ENCODE peak calls at places on chromosome 1, in nine cellular contexts. R is astrocyte; T is D341Med; O is type B pancreatic cell; X is cerebellar cortex; Q is fibroblast of lung; J is progenitor cell of endocrine pancreas; H is activated CD8-positive, alpha-beta memory T cell treated with anti-CD3 and anti-CD28 coated beads for 4 hours; E is nucleus accumbens. A is an unnamed sample.

GRCh38 chr1:246040200-246040890 is 466.7 kb downstream of the SMYD3 start:
- DNase-seq in Q (no peak), H (no peak), X (no peak), T (no peak), O (no peak), R (no peak), E (no peak), J (no peak), A (no peak)

GRCh38 chr1:163673756-163674155 is 352.0 kb downstream of the NUF2 start:
- DNase-seq in X (no peak), O (no peak), J (no peak), T (peak; percentile 53), R (peak; percentile 36), E (no peak), Q (peak; percentile 82), H (no peak), A (no peak)

GRCh38 chr1:207919523-207920210 is 8.7 kb upstream of the CD34 start:
- DNase-seq in Q (peak; percentile 43), X (peak; percentile 51), O (no peak), H (no peak), T (no peak), R (no peak), J (no peak), E (no peak), A (no peak)

GRCh38 chr1:32500387-32501209 is 35.7 kb downstream of the ZBTB8B start:
- DNase-seq in R (peak; percentile 29), T (peak; percentile 88), X (peak; percentile 50), Q (peak; percentile 49), O (peak; percentile 74), H (no peak), J (peak; percentile 43), E (peak; percentile 51), A (peak; percentile 66)

GRCh38 chr1:109814223-109814622 is 50.5 kb upstream of the EPS8L3 start:
- DNase-seq in X (no peak), O (no peak), J (no peak), Q (no peak), H (no peak), T (peak; percentile 63), E (no peak), R (no peak), A (no peak)

GRCh38 chr1:183577897-183578470 is 12.3 kb downstream of the NCF2 start:
- DNase-seq in E (no peak), T (no peak), J (no peak), Q (no peak), H (no peak), O (no peak), R (no peak), X (no peak), A (no peak)

GRCh38 chr1:117646007-117646913 is 40.4 kb downstream of the TENT5C start:
- DNase-seq in E (no peak), T (no peak), H (no peak), X (peak; percentile 22), Q (peak; percentile 39), J (no peak), O (no peak), R (no peak), A (peak; percentile 63)

GRCh38 chr1:5951846-5952410 is 40.3 kb downstream of the NPHP4 start:
- DNase-seq in E (no peak), H (no peak), T (no peak), O (peak; percentile 56), J (no peak), Q (no peak), R (no peak), X (peak; percentile 14), A (no peak)

GRCh38 chr1:209064850-209065249 is 518.7 kb upstream of the CAMK1G start:
- DNase-seq in J (no peak), Q (no peak), R (no peak), O (no peak), T (no peak), E (no peak), X (no peak), H (no peak), A (no peak)

GRCh38 chr1:155892801-155893200 is 18.3 kb downstream of the RIT1 start:
- DNase-seq in H (no peak), T (no peak), O (no peak), E (no peak), X (no peak), J (no peak), R (peak; percentile 77), Q (peak; percentile 86), A (no peak)

GRCh38 chr1:210291786-210292275 is 36.9 kb upstream of the HHAT start:
- DNase-seq in J (no peak), T (no peak), Q (peak; percentile 71), R (peak; percentile 85), X (peak; percentile 55), H (no peak), O (no peak), E (no peak), A (no peak)

GRCh38 chr1:215888159-215888558 is 321.1 kb downstream of the KCTD3 start:
- DNase-seq in E (no peak), X (peak; percentile 45), R (no peak), H (no peak), J (no peak), Q (no peak), T (no peak), O (no peak), A (no peak)

GRCh38 chr1:112904071-112904830 is 51.7 kb downstream of the SLC16A1 start:
- DNase-seq in X (no peak), J (no peak), H (peak; percentile 23), Q (peak; percentile 81), E (no peak), R (peak; percentile 90), T (no peak), O (no peak), A (no peak)

GRCh38 chr1:5927506-5928370 is 64.5 kb downstream of the NPHP4 start:
- DNase-seq in E (no peak), J (no peak), O (peak; percentile 45), T (peak; percentile 2), H (no peak), R (no peak), X (no peak), Q (no peak), A (peak; percentile 57)

GRCh38 chr1:54413295-54413694 is 7.1 kb upstream of the SSBP3 start:
- DNase-seq in R (no peak), T (no peak), J (no peak), Q (peak; percentile 46), X (no peak), O (no peak), E (no peak), H (no peak), A (peak; percentile 58)

GRCh38 chr1:85220756-85221166 is 19.9 kb upstream of the SYDE2 start:
- DNase-seq in H (no peak), J (no peak), X (no peak), R (peak; percentile 23), Q (peak; percentile 87), E (no peak), T (no peak), O (no peak), A (no peak)

GRCh38 chr1:6783956-6784559 is 1.2 kb upstream of the CAMTA1 start:
- DNase-seq in R (no peak), H (no peak), E (no peak), X (peak; percentile 26), Q (peak; percentile 33), J (no peak), T (no peak), O (no peak), A (no peak)

GRCh38 chr1:183609313-183609712 is 19.1 kb upstream of the NCF2 start:
- DNase-seq in E (peak; percentile 36), T (peak; percentile 45), O (no peak), X (peak; percentile 36), R (peak; percentile 55), H (no peak), Q (peak; percentile 71), J (no peak), A (peak; percentile 60)

GRCh38 chr1:13813398-13814012 is 113.5 kb downstream of the PRDM2 start:
- DNase-seq in O (no peak), R (no peak), Q (peak; percentile 36), J (peak; percentile 37), E (no peak), X (no peak), H (no peak), T (peak; percentile 62), A (no peak)